ENCODE peak calls at places on chromosomes 7 and 10, in ten cellular contexts. L, X, F, A, I, O, P, T, N and K are unnamed samples.

GRCh38 chr7:83267141-83267631 is 104.5 kb upstream of the PCLO start:
- DNase-seq in L (no peak), X (no peak), F (no peak), A (peak), I (no peak), O (peak), P (no peak), T (peak), N (peak), K (peak)

GRCh38 chr10:16832351-16833080 is 15.3 kb upstream of the RSU1 start:
- DNase-seq in L (peak), X (no peak), F (peak), A (peak), I (peak), O (peak), P (peak), T (peak), N (no peak), K (no peak)

GRCh38 chr10:102660891-102661613 is 16.8 kb downstream of the TRIM8 start:
- DNase-seq in L (no peak), X (peak), F (peak), A (no peak), I (peak), O (peak), P (peak), T (peak), N (no peak), K (no peak)

GRCh38 chr7:34315032-34315431 is 343.0 kb upstream of the NPSR1 start:
- DNase-seq in L (peak), X (no peak), F (no peak), A (peak), I (no peak), O (peak), P (peak), T (peak), N (no peak), K (no peak)

GRCh38 chr7:144546795-144547194 is 143.3 kb upstream of the NOBOX start:
- DNase-seq in L (no peak), X (no peak), F (no peak), A (no peak), I (no peak), O (no peak), P (no peak), T (no peak), N (no peak), K (no peak)

GRCh38 chr7:138542183-138542582 is 82.1 kb downstream of the TRIM24 start:
- DNase-seq in L (no peak), X (no peak), F (no peak), A (no peak), I (no peak), O (no peak), P (no peak), T (no peak), N (no peak), K (no peak)

GRCh38 chr7:144784943-144785342 is 50.9 kb downstream of the TPK1 start:
- DNase-seq in L (peak), X (no peak), F (peak), A (no peak), I (no peak), O (no peak), P (no peak), T (no peak), N (peak), K (peak)

GRCh38 chr7:23696916-23697441 is 13.0 kb upstream of the STK31 start:
- DNase-seq in L (peak), X (peak), F (peak), A (peak), I (peak), O (peak), P (peak), T (peak), N (peak), K (peak)

GRCh38 chr7:151018421-151019129 is 5.7 kb downstream of the ATG9B start:
- DNase-seq in L (no peak), X (peak), F (no peak), A (no peak), I (no peak), O (peak), P (no peak), T (peak), N (no peak), K (peak)
- H3K4me3 ChIP-seq in L (peak), X (peak), F (peak), A (peak), I (peak), O (peak), P (peak), T (no peak), N (peak), K (peak)

DNA sequence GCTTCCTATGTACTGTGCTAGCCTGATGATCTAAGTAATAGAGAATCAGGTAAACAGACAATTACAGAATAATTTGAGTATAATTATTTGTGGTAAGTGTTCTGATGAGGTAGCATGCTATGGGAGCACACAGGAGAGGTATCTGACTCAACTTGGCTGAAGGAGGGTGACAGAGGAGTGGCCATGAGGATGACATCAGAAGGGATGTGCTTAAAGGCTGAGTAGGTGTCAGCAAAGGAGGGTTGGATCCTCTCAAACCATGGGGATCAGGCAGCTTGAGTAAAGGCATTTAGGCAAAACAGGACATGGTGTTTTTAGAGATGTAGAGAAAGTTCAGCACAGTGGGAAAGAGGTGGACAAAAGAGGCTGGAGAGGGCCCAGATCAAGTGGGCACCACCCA is 29.0 kb downstream of the KLHDC10 start:
- DNase-seq in L (no peak), X (no peak), F (no peak), A (no peak), I (no peak), O (peak), P (peak), T (no peak), N (no peak), K (no peak)
- H3K4me3 ChIP-seq in L (no peak), X (no peak), F (no peak), A (no peak), I (no peak), O (no peak), P (no peak), T (no peak), N (no peak), K (no peak)

DNA sequence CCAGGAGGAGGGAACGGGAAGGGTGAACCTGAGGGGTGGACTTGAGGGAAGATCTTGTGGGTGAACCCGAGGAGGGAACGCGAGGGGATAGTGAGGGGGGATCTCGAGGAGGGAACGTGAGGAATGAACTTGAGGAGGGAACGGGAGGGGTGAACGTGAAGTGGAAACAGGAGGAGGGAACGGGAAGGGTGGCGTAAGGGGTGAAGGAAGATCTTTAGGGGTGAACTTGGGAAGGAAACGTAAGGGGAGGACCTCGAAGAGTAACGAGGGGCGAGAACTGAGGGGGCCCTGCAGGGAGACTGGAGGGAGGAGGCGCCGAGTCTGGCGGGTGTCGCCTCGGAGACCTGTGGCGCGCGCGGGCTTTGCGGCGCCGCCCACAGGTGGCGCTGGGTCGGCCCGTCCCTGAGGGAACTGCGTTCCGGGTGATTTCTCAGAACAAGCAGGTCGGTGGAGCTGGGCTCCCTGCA is 677 bp downstream of the MYO3A start:
- DNase-seq in L (no peak), X (no peak), F (no peak), A (peak), I (peak), O (no peak), P (no peak), T (peak), N (peak), K (peak)
- H3K4me3 ChIP-seq in L (no peak), X (peak), F (peak), A (peak), I (peak), O (no peak), P (no peak), T (no peak), N (no peak), K (peak)

DNA sequence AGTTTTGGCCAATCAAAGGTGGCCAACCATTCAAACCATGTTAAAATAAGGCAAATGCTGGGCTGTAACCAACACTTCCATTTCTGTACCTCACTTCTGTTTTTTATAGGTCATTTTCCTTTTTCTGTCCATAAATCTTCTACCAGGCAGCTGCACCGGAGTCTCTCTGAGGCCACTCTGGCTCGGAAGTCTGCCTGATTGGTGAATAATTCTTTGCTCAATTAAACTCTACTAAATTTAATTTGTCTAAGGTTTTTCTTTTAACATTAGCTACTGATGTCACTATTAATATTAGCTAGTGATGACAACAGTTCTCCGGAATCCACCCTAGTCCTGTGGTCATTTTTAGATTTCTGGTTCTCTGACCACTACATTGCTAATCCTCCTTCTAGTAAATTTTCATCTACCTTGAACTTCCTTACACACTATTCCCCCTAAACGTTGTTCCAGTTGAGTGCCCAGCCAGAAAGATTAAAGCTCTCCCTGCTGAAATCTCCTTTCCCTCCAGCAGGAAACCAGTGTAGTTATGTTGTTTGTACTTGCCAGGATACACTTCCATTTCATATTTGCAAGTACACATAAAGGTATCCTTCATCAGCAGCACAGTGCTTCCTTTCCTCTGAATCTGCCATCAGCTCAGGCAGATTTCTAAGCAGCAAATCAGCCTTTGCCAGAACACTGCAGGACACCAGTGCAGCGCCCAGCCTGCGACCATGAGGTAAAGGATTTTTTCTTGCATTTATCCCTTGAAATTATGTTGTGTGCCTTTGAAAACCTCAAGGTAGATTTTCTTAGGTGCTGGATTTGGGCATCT is 18.5 kb upstream of the IFIT2 start:
- DNase-seq in L (no peak), X (no peak), F (no peak), A (no peak), I (no peak), O (peak), P (peak), T (peak), N (no peak), K (peak)
- H3K4me3 ChIP-seq in L (no peak), X (no peak), F (peak), A (no peak), I (no peak), O (peak), P (peak), T (no peak), N (no peak), K (no peak)

DNA sequence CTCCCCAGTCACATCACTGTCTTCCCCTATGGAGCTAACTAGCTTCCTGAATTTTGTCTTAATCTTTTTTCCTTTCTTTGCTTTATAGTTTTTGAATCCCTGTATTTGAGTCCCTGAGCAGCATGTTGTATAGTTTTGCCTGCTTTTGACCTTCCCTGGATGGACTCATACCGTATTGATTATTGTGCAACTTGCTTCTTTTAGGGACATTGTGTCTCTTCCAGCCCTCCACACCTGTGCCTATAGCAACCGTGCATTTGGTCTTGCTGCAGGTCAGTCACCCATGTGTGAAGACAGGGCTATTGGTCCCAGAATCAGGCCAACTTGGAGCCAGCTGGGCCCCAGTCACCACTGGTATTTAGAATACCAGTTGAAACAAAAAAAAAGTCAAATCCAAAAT is 158.9 kb upstream of the ADCY1 start:
- DNase-seq in L (no peak), X (no peak), F (no peak), A (no peak), I (no peak), O (no peak), P (no peak), T (no peak), N (no peak), K (no peak)
- H3K4me3 ChIP-seq in L (no peak), X (no peak), F (no peak), A (no peak), I (no peak), O (no peak), P (no peak), T (no peak), N (no peak), K (no peak)

GRCh38 chr10:60238408-60239100 is 151.1 kb downstream of the ANK3 start:
- DNase-seq in L (peak), X (no peak), F (peak), A (peak), I (no peak), O (peak), P (peak), T (peak), N (peak), K (peak)
- H3K4me3 ChIP-seq in L (no peak), X (no peak), F (no peak), A (no peak), I (no peak), O (no peak), P (no peak), T (no peak), N (no peak), K (no peak)

GRCh38 chr10:32956365-32957197 is 1.4 kb downstream of the ITGB1 start:
- DNase-seq in L (no peak), X (no peak), F (no peak), A (peak), I (no peak), O (no peak), P (no peak), T (no peak), N (peak), K (no peak)

GRCh38 chr10:32954545-32955298 is 3.3 kb downstream of the ITGB1 start:
- DNase-seq in L (no peak), X (no peak), F (no peak), A (no peak), I (no peak), O (no peak), P (no peak), T (no peak), N (no peak), K (no peak)

GRCh38 chr10:32955299-32955772 is 2.7 kb downstream of the ITGB1 start:
- DNase-seq in L (no peak), X (no peak), F (no peak), A (no peak), I (no peak), O (no peak), P (no peak), T (no peak), N (no peak), K (no peak)

GRCh38 chr10:32954080-32954479 is 4.0 kb downstream of the ITGB1 start:
- DNase-seq in L (no peak), X (no peak), F (no peak), A (peak), I (no peak), O (no peak), P (no peak), T (no peak), N (no peak), K (no peak)

DNA sequence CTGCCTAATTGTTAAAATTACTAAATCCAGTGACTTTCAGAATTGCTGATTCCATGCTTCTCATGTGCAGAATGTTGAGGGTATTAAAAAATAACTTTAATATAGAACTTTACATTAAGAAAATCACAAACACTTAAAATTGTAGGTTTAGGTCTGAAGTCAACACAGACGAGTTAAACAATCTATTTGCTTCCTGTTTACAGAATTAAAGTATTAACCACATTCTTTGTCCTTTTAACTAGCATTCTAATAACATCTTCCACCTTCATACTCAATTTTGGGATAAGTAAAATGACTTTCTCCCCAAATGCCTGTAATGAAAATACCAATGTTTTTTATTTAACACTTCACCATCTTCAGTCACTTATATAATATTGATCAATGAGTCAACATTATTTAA is 2.2 kb downstream of the ITGB1 start:
- DNase-seq in L (no peak), X (no peak), F (no peak), A (no peak), I (no peak), O (no peak), P (no peak), T (no peak), N (no peak), K (no peak)
- H3K4me3 ChIP-seq in L (peak), X (no peak), F (peak), A (peak), I (peak), O (peak), P (peak), T (peak), N (peak), K (peak)